ENCODE peak calls at places on chromosomes 3 and 15, in five cellular contexts. S is ovary, U is A549, H is uterus, X is thyroid gland. C is an unnamed sample.

GRCh38 chr3:173553635-173554280 is 156.2 kb downstream of the NLGN1 start:
- DNase-seq in X (peak; percentile 26), U (peak; percentile 15), S (no peak), H (no peak), C (no peak)

GRCh38 chr3:38689774-38690173 is 40.3 kb upstream of the SCN5A start:
- DNase-seq in U (no peak), S (no peak), H (no peak), X (no peak), C (no peak)

GRCh38 chr15:74920472-74920871 is 13.8 kb upstream of the FAM219B start:
- DNase-seq in S (no peak), X (no peak), H (no peak), U (no peak), C (no peak)

GRCh38 chr3:14605070-14605469 is 46.5 kb upstream of the CCDC174 start:
- DNase-seq in H (no peak), X (no peak), U (peak; percentile 56), S (no peak), C (no peak)

GRCh38 chr15:76337047-76337738 is 620 bp downstream of the ISL2 start:
- DNase-seq in S (no peak), H (no peak), X (no peak), U (peak; percentile 41), C (no peak)

GRCh38 chr15:52159645-52160044 is 31.5 kb downstream of the GNB5 start:
- DNase-seq in H (no peak), S (no peak), U (no peak), X (no peak), C (no peak)

GRCh38 chr3:115280531-115280930 is 133.4 kb upstream of the ZBTB20 start:
- DNase-seq in U (no peak), S (no peak), X (no peak), H (no peak), C (no peak)

GRCh38 chr15:74817370-74817737 is 4.7 kb downstream of the LMAN1L start:
- DNase-seq in U (no peak), X (no peak), S (no peak), H (no peak), C (no peak)

GRCh38 chr3:31412832-31413231 is 119.9 kb upstream of the STT3B start:
- DNase-seq in S (no peak), X (no peak), U (no peak), H (no peak), C (no peak)

GRCh38 chr15:89928421-89928820 is 15.7 kb upstream of the ARPIN start:
- DNase-seq in U (no peak), H (no peak), S (no peak), X (no peak), C (no peak)

GRCh38 chr3:194134231-194134756 is 1.7 kb upstream of the HES1 start:
- DNase-seq in H (no peak), S (no peak), X (peak; percentile 67), U (no peak), C (no peak)
- TF ChIP-seq POLR2A in H (no peak), S (peak; percentile 39), X (peak; percentile 5), U (no peak), C (no peak)

DNA sequence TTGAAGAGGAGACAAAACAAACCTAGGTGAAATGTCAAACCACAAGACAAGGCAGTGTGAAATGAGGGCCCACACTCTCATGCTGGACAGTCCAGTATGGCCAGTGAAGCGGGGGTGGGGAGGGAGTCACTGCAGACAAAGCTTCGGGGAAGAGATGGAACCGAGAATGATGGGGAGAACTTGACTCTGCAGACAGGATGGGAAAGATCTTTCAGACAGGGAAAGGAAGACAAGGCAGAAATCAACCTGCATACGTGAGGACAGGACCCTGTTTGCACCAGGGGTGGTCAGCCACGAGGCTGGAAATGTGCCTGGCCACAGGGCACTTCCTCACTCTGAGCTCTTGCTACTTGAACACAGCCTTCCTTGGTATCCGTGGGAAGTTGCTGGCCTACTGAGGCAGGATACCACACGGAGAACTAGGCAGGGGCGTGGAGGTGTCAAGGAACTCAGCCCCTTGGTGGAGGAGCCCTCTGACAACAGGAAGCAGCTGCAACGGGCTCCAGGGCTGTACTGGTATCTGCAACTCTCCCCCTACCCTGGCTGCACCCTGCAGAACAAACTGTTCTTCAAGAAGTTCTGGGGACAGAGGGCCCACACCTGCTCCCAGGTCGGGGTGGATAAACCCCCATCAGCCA is 9.3 kb upstream of the SRP14 start:
- DNase-seq in U (no peak), H (no peak), S (no peak), X (peak; percentile 39), C (peak; percentile 26)
- H3K4me1 ChIP-seq in U (peaks cover 47% of the 10 kb centered on the region), H (peaks cover 11% of the 10 kb centered on the region), S (peaks cover 19% of the 10 kb centered on the region), X (peaks cover 62% of the 10 kb centered on the region), C (peaks cover 35% of the 10 kb centered on the region)

GRCh38 chr3:22013641-22014040 is 262.6 kb upstream of the ZNF385D start:
- DNase-seq in S (no peak), X (no peak), U (no peak), H (no peak), C (no peak)

GRCh38 chr3:22012471-22012870 is 261.5 kb upstream of the ZNF385D start:
- DNase-seq in U (no peak), S (no peak), H (no peak), X (no peak), C (no peak)

GRCh38 chr3:22010997-22011396 is 260.0 kb upstream of the ZNF385D start:
- DNase-seq in S (no peak), H (no peak), X (no peak), U (no peak), C (no peak)

DNA sequence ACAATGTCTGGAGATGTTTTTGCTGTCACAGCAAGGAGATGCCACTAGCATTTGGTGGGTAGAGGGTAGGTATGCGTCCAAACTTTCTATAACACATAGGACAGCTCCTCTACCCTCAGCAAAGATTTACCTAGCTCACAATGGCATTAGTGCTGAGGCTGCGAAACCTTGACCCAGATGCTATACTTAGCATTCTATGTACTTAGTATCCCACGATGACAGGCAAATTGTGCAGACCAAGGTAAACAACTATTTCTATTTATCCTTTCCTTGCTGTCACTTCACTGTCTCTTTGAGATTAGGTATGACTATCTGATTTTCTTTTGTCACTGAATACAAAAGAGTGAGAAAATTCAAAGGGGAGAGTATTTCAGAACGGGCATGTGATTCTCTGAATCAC is 265.2 kb upstream of the ZNF385D start:
- DNase-seq in H (no peak), U (no peak), X (no peak), S (no peak), C (no peak)
- TF ChIP-seq POLR2A in H (no peak), U (no peak), X (no peak), S (no peak), C (no peak)

GRCh38 chr3:16486201-16486600 is 27.3 kb downstream of the RFTN1 start:
- DNase-seq in X (no peak), S (no peak), U (no peak), H (no peak), C (no peak)
- H3K4me1 ChIP-seq in X (peaks cover 97% of the 10 kb centered on the region), S (peaks cover 16% of the 10 kb centered on the region), U (peaks cover 46% of the 10 kb centered on the region), H (peaks cover 3% of the 10 kb centered on the region), C (peaks cover 5% of the 10 kb centered on the region)

GRCh38 chr15:40323239-40323952 is at the start of gene INAFM2:
- DNase-seq in U (peak; percentile 77), H (peak; percentile 92), S (peak; percentile 95), X (peak; percentile 96), C (peak; percentile 93)
- TF ChIP-seq POLR2A in U (peak; percentile 17), H (no peak), S (no peak), X (peak; percentile 98), C (peak; percentile 17)

DNA sequence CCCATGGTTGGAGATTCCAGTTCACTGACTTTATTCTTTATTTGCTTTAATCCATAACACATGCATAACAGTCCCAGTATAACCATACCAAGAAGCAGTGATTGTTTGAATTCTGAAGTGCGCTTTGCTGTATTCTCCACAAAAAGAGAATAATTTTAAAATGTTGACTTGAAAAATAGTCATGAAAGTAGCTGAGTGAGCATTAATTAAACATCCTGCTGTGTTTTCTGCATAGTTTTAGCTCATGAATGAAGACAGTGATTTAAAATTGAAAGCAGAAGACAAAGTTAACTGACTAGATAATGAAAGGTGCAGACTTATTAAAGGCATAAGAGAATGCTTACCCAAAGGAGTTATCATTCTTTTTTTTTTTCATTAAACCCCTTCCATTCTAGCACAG is 143.5 kb downstream of the GABRG3 start:
- DNase-seq in X (no peak), H (no peak), S (no peak), U (no peak), C (no peak)
- H3K4me1 ChIP-seq in X (no peaks in the 10 kb centered on the region), H (no peaks in the 10 kb centered on the region), S (no peaks in the 10 kb centered on the region), U (no peaks in the 10 kb centered on the region), C (no peaks in the 10 kb centered on the region)

DNA sequence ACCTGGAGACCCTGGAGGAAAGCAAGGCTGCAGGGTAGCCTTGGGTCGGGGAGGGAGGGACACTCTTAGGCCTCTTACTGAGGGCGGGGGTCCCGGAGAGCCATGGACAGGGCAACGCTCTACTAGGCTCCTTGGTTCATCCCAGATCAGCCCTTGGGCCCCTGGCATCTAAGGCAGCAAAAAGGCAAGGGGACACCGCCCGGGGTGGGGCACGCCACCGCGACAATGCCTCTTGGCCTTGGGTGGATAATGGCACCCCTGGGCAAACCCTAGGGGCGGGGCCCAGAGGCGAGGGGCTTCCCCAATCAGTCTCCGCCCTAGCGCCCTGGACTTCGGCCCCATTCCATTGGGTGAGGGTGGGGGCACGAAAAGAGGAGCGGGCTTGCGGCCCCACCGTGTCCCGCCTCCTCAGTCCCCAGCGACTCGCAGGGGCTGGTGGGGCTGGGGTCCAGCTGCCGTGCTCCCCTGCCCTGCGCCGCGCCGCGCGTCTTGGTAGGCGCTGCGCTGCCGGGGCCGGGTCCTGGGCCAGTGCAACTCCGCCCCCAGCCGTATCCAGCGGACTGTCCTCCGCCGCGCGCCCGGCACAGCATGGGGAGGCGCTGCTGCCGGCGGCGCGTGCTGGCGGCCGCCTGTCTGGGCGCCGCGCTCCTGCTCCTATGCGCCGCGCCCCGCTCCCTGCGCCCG is at the start of gene CHST13:
- DNase-seq in H (no peak), U (peak; percentile 51), X (peak; percentile 42), S (peak; percentile 48), C (peak; percentile 44)
- TF ChIP-seq POLR2A in H (no peak), U (no peak), X (no peak), S (no peak), C (no peak)

DNA sequence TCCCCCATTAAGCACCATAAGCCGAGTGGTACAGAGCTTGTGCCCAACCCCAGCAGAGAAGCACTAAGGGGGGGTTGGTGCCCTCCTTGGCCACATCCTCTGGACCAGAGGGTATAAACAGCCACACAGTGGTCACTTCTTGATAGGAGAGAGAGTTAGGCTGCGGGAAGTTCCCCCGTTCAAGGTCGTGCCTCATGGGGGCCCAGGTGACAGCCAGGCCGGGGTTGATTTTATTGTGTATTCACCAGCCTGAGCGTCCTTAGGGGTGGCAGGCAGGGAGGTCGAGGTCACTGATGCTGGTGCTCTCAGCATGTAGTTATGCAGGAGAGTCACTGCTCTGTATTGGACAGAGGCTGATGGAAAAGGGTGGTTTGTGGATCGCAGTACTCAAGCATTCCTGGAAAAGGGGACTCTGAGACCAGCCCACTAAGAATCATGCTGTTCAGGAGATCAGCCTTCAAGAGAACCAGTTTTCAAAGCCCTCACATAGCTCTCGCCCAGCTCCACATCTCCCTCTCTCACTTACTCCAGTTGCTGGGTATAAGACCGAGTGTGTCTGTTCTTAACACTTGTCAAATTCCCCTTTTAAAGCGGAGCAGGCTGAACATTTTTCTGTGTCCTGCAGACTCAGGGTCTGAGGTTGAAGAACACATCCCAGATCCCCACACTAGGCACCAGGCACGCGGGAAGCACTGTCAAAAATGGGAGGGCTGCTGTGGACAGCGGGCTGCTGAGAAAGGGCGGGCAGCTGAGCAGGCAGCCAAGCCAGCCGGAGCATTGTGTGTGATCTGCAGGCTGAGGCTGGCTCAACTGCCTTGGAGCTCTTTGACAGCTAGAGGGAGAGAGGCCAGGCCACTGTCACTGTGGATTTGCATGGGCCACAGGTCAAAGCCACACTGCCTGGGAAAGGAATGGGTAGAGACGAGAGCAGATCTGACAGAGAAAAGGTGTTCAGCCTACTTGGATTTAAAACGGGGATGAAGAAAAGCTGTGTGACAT is 279.3 kb upstream of the LRRFIP2 start:
- DNase-seq in H (peak; percentile 29), X (peak; percentile 82), U (no peak), S (peak; percentile 58), C (peak; percentile 25)
- H3K4me1 ChIP-seq in H (no peaks in the 10 kb centered on the region), X (peaks cover 49% of the 10 kb centered on the region), U (peaks cover 6% of the 10 kb centered on the region), S (peaks cover 22% of the 10 kb centered on the region), C (peaks cover 15% of the 10 kb centered on the region)